ENCODE peak calls at places on chromosome 19, in seven cellular contexts. One of them, this sample, is unnamed.
A peak's percentile ranks its signal among the peaks of the same experiment; 100 is the strongest.

GRCh38 chr19:16295071-16295470 is 29.6 kb upstream of the KLF2 start:
- DNase-seq in lower leg skin: no peak
- DNase-seq in AG10803: no peak
- DNase-seq in BJ: no peak
- DNase-seq in thoracic aorta: no peak
- DNase-seq in AG09319: no peak
- DNase-seq in neural crest cell: no peak
- DNase-seq in this sample: no peak

GRCh38 chr19:40632311-40633036 is 31.3 kb downstream of the LTBP4 start:
- DNase-seq in lower leg skin: no peak
- DNase-seq in AG10803: no peak
- DNase-seq in BJ: no peak
- DNase-seq in thoracic aorta: no peak
- DNase-seq in AG09319: no peak
- DNase-seq in neural crest cell: no peak
- DNase-seq in this sample: no peak

GRCh38 chr19:53991224-53992113 is at the start of gene CACNG6:
- DNase-seq in lower leg skin: no peak
- DNase-seq in AG10803: no peak
- DNase-seq in BJ: no peak
- DNase-seq in thoracic aorta: no peak
- DNase-seq in AG09319: no peak
- DNase-seq in neural crest cell: peak; percentile 44
- DNase-seq in this sample: peak; percentile 74

GRCh38 chr19:55353803-55354697 is 469 bp downstream of the COX6B2 start:
- DNase-seq in lower leg skin: no peak
- DNase-seq in AG10803: no peak
- DNase-seq in BJ: no peak
- DNase-seq in thoracic aorta: no peak
- DNase-seq in AG09319: no peak
- DNase-seq in neural crest cell: no peak
- DNase-seq in this sample: peak; percentile 89

GRCh38 chr19:33373701-33374405 is at the start of gene CEBPG:
- DNase-seq in lower leg skin: peak; percentile 89
- DNase-seq in AG10803: peak; percentile 77
- DNase-seq in BJ: no peak
- DNase-seq in thoracic aorta: no peak
- DNase-seq in AG09319: peak; percentile 56
- DNase-seq in neural crest cell: peak; percentile 45
- DNase-seq in this sample: peak; percentile 69

GRCh38 chr19:38046254-38047047 is 139.4 kb downstream of the SIPA1L3 start:
- DNase-seq in lower leg skin: no peak
- DNase-seq in AG10803: no peak
- DNase-seq in BJ: no peak
- DNase-seq in thoracic aorta: no peak
- DNase-seq in AG09319: no peak
- DNase-seq in neural crest cell: no peak
- DNase-seq in this sample: no peak

GRCh38 chr19:33268162-33268991 is 34.0 kb downstream of the CEBPA start:
- DNase-seq in lower leg skin: no peak
- DNase-seq in AG10803: no peak
- DNase-seq in BJ: no peak
- DNase-seq in thoracic aorta: no peak
- DNase-seq in AG09319: no peak
- DNase-seq in neural crest cell: no peak
- DNase-seq in this sample: no peak

GRCh38 chr19:995051-995827 is 5.0 kb upstream of the GRIN3B start:
- DNase-seq in lower leg skin: no peak
- DNase-seq in AG10803: no peak
- DNase-seq in BJ: no peak
- DNase-seq in thoracic aorta: no peak
- DNase-seq in AG09319: no peak
- DNase-seq in neural crest cell: no peak
- DNase-seq in this sample: no peak

GRCh38 chr19:7979011-7979410 is 26.4 kb downstream of the ELAVL1 start:
- DNase-seq in lower leg skin: no peak
- DNase-seq in AG10803: no peak
- DNase-seq in BJ: no peak
- DNase-seq in thoracic aorta: no peak
- DNase-seq in AG09319: no peak
- DNase-seq in neural crest cell: no peak
- DNase-seq in this sample: no peak

GRCh38 chr19:720691-721160 is 12.0 kb downstream of the PALM start:
- DNase-seq in lower leg skin: no peak
- DNase-seq in AG10803: no peak
- DNase-seq in BJ: no peak
- DNase-seq in thoracic aorta: no peak
- DNase-seq in AG09319: no peak
- DNase-seq in neural crest cell: no peak
- DNase-seq in this sample: no peak

GRCh38 chr19:3346677-3347353 is 19.6 kb upstream of the NFIC start:
- DNase-seq in lower leg skin: peak; percentile 95
- DNase-seq in AG10803: peak; percentile 75
- DNase-seq in BJ: no peak
- DNase-seq in thoracic aorta: no peak
- DNase-seq in AG09319: no peak
- DNase-seq in neural crest cell: no peak
- DNase-seq in this sample: no peak

GRCh38 chr19:50358483-50359431 is 6.7 kb downstream of the NAPSA start:
- DNase-seq in lower leg skin: no peak
- DNase-seq in AG10803: peak; percentile 23
- DNase-seq in BJ: no peak
- DNase-seq in thoracic aorta: no peak
- DNase-seq in AG09319: no peak
- DNase-seq in neural crest cell: no peak
- DNase-seq in this sample: no peak

GRCh38 chr19:46748325-46749109 is 2.3 kb upstream of the STRN4 start:
- DNase-seq in lower leg skin: no peak
- DNase-seq in AG10803: peak; percentile 61
- DNase-seq in BJ: no peak
- DNase-seq in thoracic aorta: no peak
- DNase-seq in AG09319: no peak
- DNase-seq in neural crest cell: peak; percentile 87
- DNase-seq in this sample: peak; percentile 81

GRCh38 chr19:49339364-49340068 is 4.3 kb downstream of the CD37 start:
- DNase-seq in lower leg skin: peak; percentile 96
- DNase-seq in AG10803: peak; percentile 78
- DNase-seq in BJ: peak; percentile 35
- DNase-seq in thoracic aorta: peak; percentile 57
- DNase-seq in AG09319: peak; percentile 62
- DNase-seq in neural crest cell: peak; percentile 50
- DNase-seq in this sample: peak; percentile 85

DNA sequence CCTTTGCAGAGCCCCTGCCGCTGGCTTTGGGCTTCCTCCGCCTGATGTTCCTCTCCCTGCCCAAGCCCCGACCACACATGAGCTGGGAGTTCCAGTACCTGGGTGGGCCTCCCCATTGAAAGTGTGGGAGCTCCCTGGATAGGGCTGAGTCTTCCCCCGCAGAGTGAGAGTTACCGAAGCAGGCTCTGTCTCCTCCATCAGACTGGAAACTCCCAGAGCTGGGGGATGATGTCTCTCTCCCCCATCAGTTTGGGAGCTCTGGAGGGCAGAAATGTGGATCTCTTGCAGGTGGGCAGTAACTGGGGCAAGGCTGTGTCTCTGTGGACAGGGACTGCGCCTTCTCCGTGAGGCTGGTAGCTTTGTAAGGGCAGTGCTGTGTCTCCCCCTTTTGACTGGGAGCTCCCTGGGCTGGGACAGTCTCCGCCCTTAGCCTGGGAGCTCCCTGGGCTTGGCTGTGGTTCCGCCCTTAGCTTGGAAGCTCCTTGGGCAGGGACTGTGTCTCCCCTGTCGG is 767 bp downstream of the DCAF15 start:
- DNase-seq in lower leg skin: peak; percentile 90
- DNase-seq in AG10803: peak; percentile 74
- DNase-seq in BJ: no peak
- DNase-seq in thoracic aorta: no peak
- DNase-seq in AG09319: peak; percentile 31
- DNase-seq in neural crest cell: no peak
- DNase-seq in this sample: no peak
- TF ChIP-seq CTCF in lower leg skin: no peak
- TF ChIP-seq CTCF in AG10803: peak; percentile 39
- TF ChIP-seq CTCF in BJ: peak; percentile 42
- TF ChIP-seq CTCF in thoracic aorta: no peak
- TF ChIP-seq CTCF in AG09319: peak; percentile 45
- TF ChIP-seq CTCF in neural crest cell: no peak
- TF ChIP-seq CTCF in this sample: no peak

DNA sequence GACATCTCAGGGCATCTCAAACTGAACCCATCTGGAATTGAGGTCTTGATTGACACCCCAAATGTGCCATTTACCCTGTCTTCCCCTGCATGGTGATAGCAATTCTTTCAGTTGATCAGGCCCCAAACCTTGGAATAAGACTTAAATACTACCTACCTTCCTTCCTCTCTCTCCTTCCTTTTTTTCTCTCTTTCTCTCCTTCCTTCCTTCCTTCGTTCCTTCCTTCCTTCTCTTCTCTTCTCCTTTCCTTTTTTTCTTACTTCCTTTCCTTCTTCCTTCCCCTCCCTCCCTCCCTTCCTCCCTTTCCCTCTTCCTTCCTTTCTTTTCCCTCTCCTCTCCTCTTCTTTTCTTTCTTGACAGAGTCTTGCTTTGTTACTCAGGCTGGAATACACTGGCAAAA is 7.4 kb upstream of the GIPC1 start:
- DNase-seq in lower leg skin: no peak
- DNase-seq in AG10803: no peak
- DNase-seq in BJ: no peak
- DNase-seq in thoracic aorta: no peak
- DNase-seq in AG09319: no peak
- DNase-seq in neural crest cell: no peak
- DNase-seq in this sample: no peak
- TF ChIP-seq CTCF in lower leg skin: no peak
- TF ChIP-seq CTCF in AG10803: no peak
- TF ChIP-seq CTCF in BJ: no peak
- TF ChIP-seq CTCF in thoracic aorta: no peak
- TF ChIP-seq CTCF in AG09319: no peak
- TF ChIP-seq CTCF in neural crest cell: no peak
- TF ChIP-seq CTCF in this sample: no peak

GRCh38 chr19:11656535-11656934 is 59.3 kb downstream of the ZNF627 start:
- DNase-seq in lower leg skin: no peak
- DNase-seq in AG10803: no peak
- DNase-seq in BJ: no peak
- DNase-seq in thoracic aorta: no peak
- DNase-seq in AG09319: no peak
- DNase-seq in neural crest cell: no peak
- DNase-seq in this sample: no peak

GRCh38 chr19:11652492-11652891 is 55.2 kb downstream of the ZNF627 start:
- DNase-seq in lower leg skin: no peak
- DNase-seq in AG10803: no peak
- DNase-seq in BJ: no peak
- DNase-seq in thoracic aorta: no peak
- DNase-seq in AG09319: no peak
- DNase-seq in neural crest cell: no peak
- DNase-seq in this sample: no peak

GRCh38 chr19:11659612-11660011 is 62.3 kb downstream of the ZNF627 start:
- DNase-seq in lower leg skin: no peak
- DNase-seq in AG10803: peak; percentile 9
- DNase-seq in BJ: no peak
- DNase-seq in thoracic aorta: no peak
- DNase-seq in AG09319: no peak
- DNase-seq in neural crest cell: no peak
- DNase-seq in this sample: no peak

GRCh38 chr19:11658954-11659353 is 61.7 kb downstream of the ZNF627 start:
- DNase-seq in lower leg skin: no peak
- DNase-seq in AG10803: no peak
- DNase-seq in BJ: no peak
- DNase-seq in thoracic aorta: no peak
- DNase-seq in AG09319: no peak
- DNase-seq in neural crest cell: no peak
- DNase-seq in this sample: no peak

DNA sequence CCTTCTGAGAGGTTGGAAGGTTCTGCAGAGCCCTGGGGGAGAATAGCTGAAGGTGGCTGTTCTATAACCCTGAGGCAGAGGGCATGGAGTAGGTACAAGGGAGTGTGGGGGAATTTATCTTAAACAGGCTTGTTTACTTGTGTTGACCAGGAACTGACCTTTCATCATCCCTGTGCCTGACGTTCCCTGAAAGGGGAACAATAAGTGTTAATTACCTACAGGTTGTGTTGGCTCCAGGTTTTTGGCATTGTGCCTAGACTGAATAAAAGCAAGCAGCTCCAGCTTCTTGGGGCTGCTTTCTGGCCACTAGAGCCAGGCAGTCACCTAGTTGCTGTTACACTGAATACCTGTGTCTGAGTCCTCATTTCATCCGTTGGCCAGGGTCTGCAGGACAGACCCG is 60.0 kb downstream of the ZNF627 start:
- DNase-seq in lower leg skin: no peak
- DNase-seq in AG10803: no peak
- DNase-seq in BJ: no peak
- DNase-seq in thoracic aorta: no peak
- DNase-seq in AG09319: no peak
- DNase-seq in neural crest cell: no peak
- DNase-seq in this sample: no peak
- TF ChIP-seq CTCF in lower leg skin: no peak
- TF ChIP-seq CTCF in AG10803: no peak
- TF ChIP-seq CTCF in BJ: no peak
- TF ChIP-seq CTCF in thoracic aorta: no peak
- TF ChIP-seq CTCF in AG09319: no peak
- TF ChIP-seq CTCF in neural crest cell: no peak
- TF ChIP-seq CTCF in this sample: no peak

GRCh38 chr19:14116525-14116917 is 1.0 kb downstream of the PRKACA start:
- DNase-seq in lower leg skin: no peak
- DNase-seq in AG10803: no peak
- DNase-seq in BJ: no peak
- DNase-seq in thoracic aorta: no peak
- DNase-seq in AG09319: no peak
- DNase-seq in neural crest cell: no peak
- DNase-seq in this sample: no peak

GRCh38 chr19:14115761-14116160 is 1.8 kb downstream of the PRKACA start:
- DNase-seq in lower leg skin: no peak
- DNase-seq in AG10803: no peak
- DNase-seq in BJ: no peak
- DNase-seq in thoracic aorta: no peak
- DNase-seq in AG09319: no peak
- DNase-seq in neural crest cell: no peak
- DNase-seq in this sample: no peak

GRCh38 chr19:14113762-14114414 is 3.7 kb downstream of the PRKACA start:
- DNase-seq in lower leg skin: no peak
- DNase-seq in AG10803: no peak
- DNase-seq in BJ: no peak
- DNase-seq in thoracic aorta: no peak
- DNase-seq in AG09319: no peak
- DNase-seq in neural crest cell: peak; percentile 19
- DNase-seq in this sample: no peak

GRCh38 chr19:14114439-14114838 is 3.1 kb downstream of the PRKACA start:
- DNase-seq in lower leg skin: no peak
- DNase-seq in AG10803: no peak
- DNase-seq in BJ: no peak
- DNase-seq in thoracic aorta: no peak
- DNase-seq in AG09319: no peak
- DNase-seq in neural crest cell: no peak
- DNase-seq in this sample: no peak

DNA sequence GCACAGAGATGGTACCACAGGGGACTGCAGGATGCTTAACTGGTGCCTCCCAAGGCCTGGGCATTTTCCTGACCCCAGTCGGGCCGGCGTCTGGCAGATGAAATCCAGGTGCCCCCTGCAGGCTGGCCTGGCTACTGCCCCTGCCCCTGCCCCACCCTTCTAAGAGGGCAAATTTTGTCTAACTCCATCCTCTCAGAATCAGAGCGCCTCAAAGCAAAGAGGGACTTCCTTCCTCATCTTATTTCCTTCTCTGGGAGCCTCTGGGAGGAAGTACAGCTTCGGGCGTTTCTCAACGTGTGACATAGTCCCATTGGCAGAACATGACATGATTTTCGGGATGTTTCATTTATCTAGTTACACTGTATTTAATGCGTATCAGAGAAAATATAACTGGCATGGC is 2.7 kb downstream of the PRKACA start:
- DNase-seq in lower leg skin: peak; percentile 89
- DNase-seq in AG10803: no peak
- DNase-seq in BJ: no peak
- DNase-seq in thoracic aorta: no peak
- DNase-seq in AG09319: no peak
- DNase-seq in neural crest cell: peak; percentile 21
- DNase-seq in this sample: peak; percentile 36
- TF ChIP-seq CTCF in lower leg skin: no peak
- TF ChIP-seq CTCF in AG10803: peak; percentile 48
- TF ChIP-seq CTCF in BJ: peak; percentile 61
- TF ChIP-seq CTCF in thoracic aorta: peak; percentile 51
- TF ChIP-seq CTCF in AG09319: peak; percentile 38
- TF ChIP-seq CTCF in neural crest cell: peak; percentile 58
- TF ChIP-seq CTCF in this sample: peak; percentile 44

This sample was measured in nephron progenitor cell.